ENCODE peak calls at places on chromosome 15, in five cellular contexts. One of them, this sample, is unnamed. For H3K9me3, the result is how much of the 10 kb centered on the place peaks cover.

GRCh38 chr15:74884428-74885223 is 5.2 kb upstream of the MPI start:
- DNase-seq in heart left ventricle: no peak
- DNase-seq in psoas muscle: no peak
- DNase-seq in lower lobe of right lung: no peak
- DNase-seq in right atrium auricular region: no peak
- DNase-seq in this sample: no peak

GRCh38 chr15:53625260-53625659 is 134.2 kb downstream of the WDR72 start:
- DNase-seq in heart left ventricle: no peak
- DNase-seq in psoas muscle: no peak
- DNase-seq in lower lobe of right lung: no peak
- DNase-seq in right atrium auricular region: no peak
- DNase-seq in this sample: no peak

GRCh38 chr15:100383302-100384107 is 41.7 kb upstream of the ADAMTS17 start:
- DNase-seq in heart left ventricle: no peak
- DNase-seq in psoas muscle: no peak
- DNase-seq in lower lobe of right lung: no peak
- DNase-seq in right atrium auricular region: no peak
- DNase-seq in this sample: no peak

GRCh38 chr15:49793943-49794342 is 173.1 kb downstream of the DTWD1 start:
- DNase-seq in heart left ventricle: no peak
- DNase-seq in psoas muscle: no peak
- DNase-seq in lower lobe of right lung: no peak
- DNase-seq in right atrium auricular region: no peak
- DNase-seq in this sample: no peak

GRCh38 chr15:40054746-40055575 is 16.0 kb upstream of the SRP14 start:
- DNase-seq in heart left ventricle: no peak
- DNase-seq in psoas muscle: peak
- DNase-seq in lower lobe of right lung: no peak
- DNase-seq in right atrium auricular region: peak
- DNase-seq in this sample: peak

GRCh38 chr15:26394801-26395200 is 378.1 kb downstream of the GABRB3 start:
- DNase-seq in heart left ventricle: no peak
- DNase-seq in psoas muscle: no peak
- DNase-seq in lower lobe of right lung: no peak
- DNase-seq in right atrium auricular region: no peak
- DNase-seq in this sample: no peak

GRCh38 chr15:72827216-72827615 is 43.7 kb upstream of the ADPGK start:
- DNase-seq in heart left ventricle: no peak
- DNase-seq in psoas muscle: no peak
- DNase-seq in lower lobe of right lung: no peak
- DNase-seq in right atrium auricular region: no peak
- DNase-seq in this sample: no peak

GRCh38 chr15:95603802-95604201 is 726.7 kb upstream of the NR2F2 start:
- DNase-seq in heart left ventricle: no peak
- DNase-seq in psoas muscle: no peak
- DNase-seq in lower lobe of right lung: no peak
- DNase-seq in right atrium auricular region: no peak
- DNase-seq in this sample: no peak

GRCh38 chr15:51731549-51732267 is 5.7 kb downstream of the LYSMD2 start:
- DNase-seq in heart left ventricle: peak
- DNase-seq in psoas muscle: no peak
- DNase-seq in lower lobe of right lung: no peak
- DNase-seq in right atrium auricular region: peak
- DNase-seq in this sample: no peak

GRCh38 chr15:27028836-27029482 is 58.0 kb downstream of the GABRG3 start:
- DNase-seq in heart left ventricle: no peak
- DNase-seq in psoas muscle: no peak
- DNase-seq in lower lobe of right lung: no peak
- DNase-seq in right atrium auricular region: no peak
- DNase-seq in this sample: no peak

GRCh38 chr15:81388431-81388760 is 14.4 kb upstream of the TMC3 start:
- DNase-seq in heart left ventricle: no peak
- DNase-seq in psoas muscle: no peak
- DNase-seq in lower lobe of right lung: no peak
- DNase-seq in right atrium auricular region: no peak
- DNase-seq in this sample: no peak

GRCh38 chr15:76337047-76337738 is 620 bp downstream of the ISL2 start:
- DNase-seq in heart left ventricle: no peak
- DNase-seq in psoas muscle: no peak
- DNase-seq in lower lobe of right lung: no peak
- DNase-seq in right atrium auricular region: no peak
- DNase-seq in this sample: no peak

GRCh38 chr15:40957041-40957555 is 3.8 kb downstream of the CHAC1 start:
- DNase-seq in heart left ventricle: no peak
- DNase-seq in psoas muscle: peak
- DNase-seq in lower lobe of right lung: no peak
- DNase-seq in right atrium auricular region: no peak
- DNase-seq in this sample: no peak

GRCh38 chr15:83206971-83207621 is 527 bp downstream of the HDGFL3 start:
- DNase-seq in heart left ventricle: peak
- DNase-seq in psoas muscle: peak
- DNase-seq in lower lobe of right lung: peak
- DNase-seq in right atrium auricular region: no peak
- DNase-seq in this sample: peak

GRCh38 chr15:40038654-40039543 is at the start of gene SRP14:
- DNase-seq in heart left ventricle: peak
- DNase-seq in psoas muscle: peak
- DNase-seq in lower lobe of right lung: peak
- DNase-seq in right atrium auricular region: peak
- DNase-seq in this sample: peak

GRCh38 chr15:98881526-98882517 is 125.8 kb downstream of the PGPEP1L start:
- DNase-seq in heart left ventricle: no peak
- DNase-seq in psoas muscle: no peak
- DNase-seq in lower lobe of right lung: no peak
- DNase-seq in right atrium auricular region: no peak
- DNase-seq in this sample: no peak

GRCh38 chr15:37931321-37931720 is 3.1 kb upstream of the TMCO5A start:
- DNase-seq in heart left ventricle: no peak
- DNase-seq in psoas muscle: no peak
- DNase-seq in lower lobe of right lung: no peak
- DNase-seq in right atrium auricular region: no peak
- DNase-seq in this sample: no peak

GRCh38 chr15:90219421-90220141 is 14.2 kb downstream of the CIB1 start:
- DNase-seq in heart left ventricle: no peak
- DNase-seq in psoas muscle: peak
- DNase-seq in lower lobe of right lung: peak
- DNase-seq in right atrium auricular region: no peak
- DNase-seq in this sample: no peak

GRCh38 chr15:73873889-73874511 is 636 bp downstream of the TBC1D21 start:
- DNase-seq in heart left ventricle: no peak
- DNase-seq in psoas muscle: no peak
- DNase-seq in lower lobe of right lung: no peak
- DNase-seq in right atrium auricular region: no peak
- DNase-seq in this sample: no peak

GRCh38 chr15:48400086-48400485 is 68.9 kb downstream of the DUT start:
- DNase-seq in heart left ventricle: no peak
- DNase-seq in psoas muscle: no peak
- DNase-seq in lower lobe of right lung: no peak
- DNase-seq in right atrium auricular region: no peak
- DNase-seq in this sample: no peak

GRCh38 chr15:46091860-46092450 is 457.1 kb downstream of the SQOR start:
- DNase-seq in heart left ventricle: no peak
- DNase-seq in psoas muscle: no peak
- DNase-seq in lower lobe of right lung: no peak
- DNase-seq in right atrium auricular region: no peak
- DNase-seq in this sample: no peak

GRCh38 chr15:26628879-26629529 is 143.9 kb downstream of the GABRB3 start:
- DNase-seq in heart left ventricle: peak
- DNase-seq in psoas muscle: peak
- DNase-seq in lower lobe of right lung: peak
- DNase-seq in right atrium auricular region: no peak
- DNase-seq in this sample: peak

GRCh38 chr15:90018216-90018831 is 17.2 kb downstream of the ZNF710 start:
- DNase-seq in heart left ventricle: no peak
- DNase-seq in psoas muscle: no peak
- DNase-seq in lower lobe of right lung: no peak
- DNase-seq in right atrium auricular region: no peak
- DNase-seq in this sample: peak

GRCh38 chr15:81050259-81050658 is 49.5 kb downstream of the TLNRD1 start:
- DNase-seq in heart left ventricle: no peak
- DNase-seq in psoas muscle: no peak
- DNase-seq in lower lobe of right lung: no peak
- DNase-seq in right atrium auricular region: no peak
- DNase-seq in this sample: no peak

DNA sequence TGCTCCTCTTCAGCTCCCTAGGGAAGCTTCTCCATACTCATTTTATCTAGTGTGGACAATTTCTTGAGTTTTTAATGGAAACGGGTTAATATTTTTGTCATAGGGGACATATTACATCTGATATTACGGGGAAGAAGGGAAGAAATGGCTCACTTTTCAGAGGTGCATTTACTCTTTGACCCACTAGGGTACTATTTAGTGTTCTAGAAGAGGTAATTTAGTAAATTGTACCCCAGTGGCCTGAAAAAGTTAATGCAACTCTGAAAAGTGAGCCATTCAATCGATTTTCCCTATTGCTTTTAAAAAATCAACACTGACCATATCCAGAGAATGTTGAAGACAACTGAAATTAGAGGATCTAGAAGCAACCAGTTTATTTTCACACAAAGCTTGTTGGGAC is 71.2 kb downstream of the MAP2K5 start:
- DNase-seq in heart left ventricle: no peak
- DNase-seq in psoas muscle: no peak
- DNase-seq in lower lobe of right lung: no peak
- DNase-seq in right atrium auricular region: no peak
- DNase-seq in this sample: no peak
- TF ChIP-seq CTCF in heart left ventricle: no peak
- TF ChIP-seq CTCF in psoas muscle: no peak
- TF ChIP-seq CTCF in lower lobe of right lung: no peak
- TF ChIP-seq CTCF in right atrium auricular region: no peak
- TF ChIP-seq CTCF in this sample: no peak

GRCh38 chr15:101543431-101543830 is 53.9 kb upstream of the PCSK6 start:
- DNase-seq in heart left ventricle: no peak
- DNase-seq in psoas muscle: no peak
- DNase-seq in lower lobe of right lung: no peak
- DNase-seq in right atrium auricular region: no peak
- DNase-seq in this sample: no peak

GRCh38 chr15:101543026-101543390 is 53.5 kb upstream of the PCSK6 start:
- DNase-seq in heart left ventricle: no peak
- DNase-seq in psoas muscle: no peak
- DNase-seq in lower lobe of right lung: no peak
- DNase-seq in right atrium auricular region: no peak
- DNase-seq in this sample: no peak

GRCh38 chr15:101542306-101543025 is 53.0 kb upstream of the PCSK6 start:
- DNase-seq in heart left ventricle: peak
- DNase-seq in psoas muscle: no peak
- DNase-seq in lower lobe of right lung: no peak
- DNase-seq in right atrium auricular region: no peak
- DNase-seq in this sample: no peak

GRCh38 chr15:101540480-101541239 is 51.2 kb upstream of the PCSK6 start:
- DNase-seq in heart left ventricle: no peak
- DNase-seq in psoas muscle: no peak
- DNase-seq in lower lobe of right lung: no peak
- DNase-seq in right atrium auricular region: no peak
- DNase-seq in this sample: no peak

DNA sequence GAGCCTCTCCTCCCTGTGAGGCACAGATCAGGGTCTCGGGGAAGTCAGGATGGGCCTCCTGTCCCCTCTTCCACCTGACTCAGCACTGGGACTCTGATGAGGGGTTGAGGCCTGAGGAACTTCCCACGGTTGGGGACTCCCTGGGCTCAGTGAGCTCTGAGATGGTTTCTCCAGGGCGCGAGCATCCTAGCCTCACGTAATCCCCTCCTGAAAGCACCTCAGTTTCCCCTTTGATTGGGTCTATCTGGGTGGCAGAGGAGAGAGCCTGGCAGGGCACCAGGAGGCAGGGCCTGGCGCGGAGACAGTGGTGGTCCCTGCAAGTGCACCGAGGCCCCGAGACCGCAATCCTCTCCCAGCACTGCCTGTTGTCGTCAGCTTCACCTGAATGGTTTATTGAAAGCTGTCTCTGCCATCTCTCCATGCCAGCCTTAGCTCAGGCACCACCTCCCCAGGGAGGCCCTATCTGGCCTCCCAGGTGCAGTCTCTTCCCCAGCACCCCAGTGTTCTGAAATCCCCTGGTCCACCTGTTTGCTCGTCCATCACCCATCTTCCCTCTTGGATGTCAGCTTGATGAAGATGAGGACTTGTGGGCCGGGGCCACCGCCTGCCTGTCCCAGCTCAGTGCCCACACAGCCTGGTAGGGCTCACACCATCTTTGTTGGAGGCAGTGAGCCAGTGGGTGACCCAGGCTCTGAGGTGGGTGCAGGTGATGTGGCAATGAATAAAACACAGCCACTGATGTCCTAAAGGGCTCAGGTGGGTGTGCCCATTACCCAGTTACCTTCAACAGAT is 52.2 kb upstream of the PCSK6 start:
- DNase-seq in heart left ventricle: no peak
- DNase-seq in psoas muscle: no peak
- DNase-seq in lower lobe of right lung: no peak
- DNase-seq in right atrium auricular region: no peak
- DNase-seq in this sample: no peak
- H3K9me3 ChIP-seq in heart left ventricle: under half
- H3K9me3 ChIP-seq in psoas muscle: under half
- H3K9me3 ChIP-seq in lower lobe of right lung: under half
- H3K9me3 ChIP-seq in right atrium auricular region: under half
- H3K9me3 ChIP-seq in this sample: under half

GRCh38 chr15:64854041-64854440 is 12.3 kb downstream of the PLEKHO2 start:
- DNase-seq in heart left ventricle: no peak
- DNase-seq in psoas muscle: no peak
- DNase-seq in lower lobe of right lung: no peak
- DNase-seq in right atrium auricular region: no peak
- DNase-seq in this sample: no peak

GRCh38 chr15:64857421-64857820 is 15.7 kb downstream of the PLEKHO2 start:
- DNase-seq in heart left ventricle: no peak
- DNase-seq in psoas muscle: no peak
- DNase-seq in lower lobe of right lung: no peak
- DNase-seq in right atrium auricular region: no peak
- DNase-seq in this sample: no peak

GRCh38 chr15:64856429-64857145 is 14.9 kb downstream of the PLEKHO2 start:
- DNase-seq in heart left ventricle: no peak
- DNase-seq in psoas muscle: peak
- DNase-seq in lower lobe of right lung: no peak
- DNase-seq in right atrium auricular region: peak
- DNase-seq in this sample: peak

GRCh38 chr15:64854526-64854925 is 12.8 kb downstream of the PLEKHO2 start:
- DNase-seq in heart left ventricle: no peak
- DNase-seq in psoas muscle: no peak
- DNase-seq in lower lobe of right lung: no peak
- DNase-seq in right atrium auricular region: no peak
- DNase-seq in this sample: no peak

GRCh38 chr15:64855206-64856000 is 13.7 kb downstream of the PLEKHO2 start:
- DNase-seq in heart left ventricle: no peak
- DNase-seq in psoas muscle: no peak
- DNase-seq in lower lobe of right lung: no peak
- DNase-seq in right atrium auricular region: no peak
- DNase-seq in this sample: no peak
- TF ChIP-seq CTCF in heart left ventricle: no peak
- TF ChIP-seq CTCF in psoas muscle: no peak
- TF ChIP-seq CTCF in lower lobe of right lung: no peak
- TF ChIP-seq CTCF in right atrium auricular region: no peak
- TF ChIP-seq CTCF in this sample: no peak

DNA sequence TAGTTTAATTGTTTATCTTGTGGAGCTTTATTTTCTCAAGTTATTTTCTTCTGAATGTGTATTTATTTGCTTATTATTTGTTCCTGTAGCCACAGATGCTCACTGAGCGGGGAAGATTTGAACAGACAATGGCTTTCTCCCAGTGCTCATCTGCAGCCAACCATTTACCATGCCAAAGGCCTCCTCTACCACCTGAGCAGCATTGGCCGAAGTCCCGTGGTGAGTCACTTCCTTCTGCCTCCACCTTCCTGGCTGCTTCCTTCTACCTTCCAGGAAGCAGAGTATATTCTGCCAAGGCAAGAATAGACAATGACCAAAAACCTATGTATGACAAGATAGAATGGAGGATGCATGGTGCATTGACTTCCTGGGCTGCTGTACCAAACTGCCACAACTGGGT is 443.1 kb downstream of the AGBL1 start:
- DNase-seq in heart left ventricle: no peak
- DNase-seq in psoas muscle: no peak
- DNase-seq in lower lobe of right lung: no peak
- DNase-seq in right atrium auricular region: no peak
- DNase-seq in this sample: no peak
- H3K9me3 ChIP-seq in heart left ventricle: under half
- H3K9me3 ChIP-seq in psoas muscle: under half
- H3K9me3 ChIP-seq in lower lobe of right lung: under half
- H3K9me3 ChIP-seq in right atrium auricular region: under half
- H3K9me3 ChIP-seq in this sample: under half